ENCODE peak calls at places on chromosomes 16 and 17, in four cellular contexts. J is lower leg skin, R is GM23338, T is glutamatergic neuron. K is an unnamed sample.
A peak's percentile ranks its signal among the peaks of the same experiment; 100 is the strongest.

GRCh38 chr17:78947235-78948153 is 22.3 kb upstream of the TIMP2 start:
- DNase-seq in J (no peak), R (no peak), T (no peak), K (no peak)

GRCh38 chr17:3282901-3283300 is 15.3 kb downstream of the OR3A1 start:
- DNase-seq in J (no peak), R (no peak), T (no peak), K (no peak)

GRCh38 chr17:66904760-66905637 is 59.5 kb upstream of the CACNG4 start:
- DNase-seq in J (no peak), R (no peak), T (no peak), K (no peak)

GRCh38 chr17:2022647-2023046 is 2.5 kb downstream of the RTN4RL1 start:
- DNase-seq in J (no peak), R (no peak), T (peak; percentile 27), K (no peak)

GRCh38 chr17:34709108-34709779 is 129.9 kb downstream of the TMEM132E start:
- DNase-seq in J (peak; percentile 42), R (no peak), T (no peak), K (no peak)

GRCh38 chr16:24001706-24002105 is 165.9 kb downstream of the PRKCB start:
- DNase-seq in J (no peak), R (no peak), T (no peak), K (no peak)

GRCh38 chr17:59853168-59853918 is 39.4 kb downstream of the TUBD1 start:
- DNase-seq in J (peak; percentile 86), R (peak; percentile 94), T (peak; percentile 28), K (peak; percentile 23)

GRCh38 chr17:30530346-30531025 is 53.3 kb downstream of the GOSR1 start:
- DNase-seq in J (no peak), R (no peak), T (no peak), K (no peak)

GRCh38 chr17:27495460-27495859 is 39.2 kb downstream of the KSR1 start:
- DNase-seq in J (no peak), R (no peak), T (no peak), K (no peak)

GRCh38 chr16:89172171-89172900 is 788 bp downstream of the CDH15 start:
- DNase-seq in J (no peak), R (no peak), T (no peak), K (no peak)

GRCh38 chr17:32267690-32268205 is 2.1 kb downstream of the RHBDL3 start:
- DNase-seq in J (no peak), R (peak; percentile 40), T (peak; percentile 62), K (no peak)

GRCh38 chr17:49585422-49586027 is 9.9 kb downstream of the NXPH3 start:
- DNase-seq in J (no peak), R (peak; percentile 85), T (peak; percentile 68), K (no peak)

GRCh38 chr17:72719582-72720493 is 372.6 kb downstream of the SLC39A11 start:
- DNase-seq in J (no peak), R (no peak), T (no peak), K (peak; percentile 67)

GRCh38 chr16:1372292-1372950 is 20.7 kb downstream of the GNPTG start:
- DNase-seq in J (no peak), R (no peak), T (no peak), K (no peak)

DNA sequence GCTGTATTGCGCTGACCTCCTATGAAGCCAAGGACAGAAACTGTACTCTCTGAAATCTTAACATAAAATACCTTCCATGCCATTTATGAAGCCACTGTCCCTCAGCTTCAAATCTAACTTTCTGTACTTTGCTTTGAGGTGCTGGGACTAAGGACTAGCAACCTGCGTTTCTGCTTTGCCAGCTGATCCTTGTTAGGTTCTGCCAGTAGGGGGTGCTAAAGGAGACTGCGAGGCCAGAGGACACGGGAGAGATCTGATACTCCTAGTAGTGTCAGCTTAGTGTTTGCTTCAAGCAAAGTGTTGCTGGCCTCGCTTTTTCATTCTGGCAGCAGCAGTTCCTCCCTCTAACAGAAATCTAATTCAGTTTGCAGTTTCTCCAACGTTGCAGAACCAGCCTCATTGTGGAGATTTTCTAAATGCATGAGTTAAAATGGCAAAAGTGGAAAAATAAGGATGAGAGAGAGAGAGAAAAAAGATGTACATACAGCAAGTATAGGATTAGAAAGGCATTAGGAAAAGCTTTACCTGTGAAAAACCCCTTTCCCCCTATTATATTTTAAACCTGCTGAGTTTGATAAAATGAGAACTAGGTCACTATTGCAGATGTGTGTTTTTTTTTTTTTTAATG is 297.5 kb downstream of the CA10 start:
- DNase-seq in J (no peak), R (peak; percentile 90), T (peak; percentile 72), K (peak; percentile 44)
- TF ChIP-seq CTCF in J (no peak), R (peak; percentile 92), T (peak; percentile 74), K (peak; percentile 45)

GRCh38 chr16:69496376-69496775 is 69.4 kb upstream of the NFAT5 start:
- DNase-seq in J (no peak), R (no peak), T (no peak), K (no peak)

GRCh38 chr16:69495821-69496220 is 69.9 kb upstream of the NFAT5 start:
- DNase-seq in J (no peak), R (no peak), T (no peak), K (no peak)

GRCh38 chr16:69498926-69499325 is 66.8 kb upstream of the NFAT5 start:
- DNase-seq in J (no peak), R (no peak), T (no peak), K (no peak)

GRCh38 chr16:69497876-69498596 is 67.7 kb upstream of the NFAT5 start:
- DNase-seq in J (no peak), R (no peak), T (no peak), K (no peak)

GRCh38 chr16:69494993-69495392 is 70.6 kb downstream of the CYB5B start:
- DNase-seq in J (no peak), R (peak; percentile 86), T (no peak), K (no peak)
- TF ChIP-seq CTCF in J (no peak), R (peak; percentile 84), T (peak; percentile 27), K (no peak)

DNA sequence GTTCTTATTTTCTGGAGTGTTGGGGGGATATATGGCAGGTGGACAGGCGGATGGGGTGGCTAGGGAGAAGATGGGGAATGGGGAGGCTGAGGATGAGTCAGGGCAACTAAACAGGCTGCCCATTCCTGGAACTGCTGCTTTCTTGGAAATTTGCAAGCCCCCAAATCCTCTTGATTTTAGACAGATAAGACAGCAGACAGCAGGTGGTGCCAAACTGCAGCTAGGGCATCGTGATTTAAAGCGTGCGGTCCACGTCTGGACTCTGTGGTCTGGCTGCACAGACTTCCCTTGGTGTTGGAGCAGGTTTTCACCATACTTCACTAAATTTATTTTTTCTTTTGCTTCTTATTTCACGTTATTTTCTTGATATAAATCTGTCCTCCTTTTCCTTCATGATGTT is 10.9 kb upstream of the KRT24 start:
- DNase-seq in J (no peak), R (no peak), T (peak; percentile 28), K (no peak)
- TF ChIP-seq CTCF in J (no peak), R (peak; percentile 44), T (no peak), K (no peak)

DNA sequence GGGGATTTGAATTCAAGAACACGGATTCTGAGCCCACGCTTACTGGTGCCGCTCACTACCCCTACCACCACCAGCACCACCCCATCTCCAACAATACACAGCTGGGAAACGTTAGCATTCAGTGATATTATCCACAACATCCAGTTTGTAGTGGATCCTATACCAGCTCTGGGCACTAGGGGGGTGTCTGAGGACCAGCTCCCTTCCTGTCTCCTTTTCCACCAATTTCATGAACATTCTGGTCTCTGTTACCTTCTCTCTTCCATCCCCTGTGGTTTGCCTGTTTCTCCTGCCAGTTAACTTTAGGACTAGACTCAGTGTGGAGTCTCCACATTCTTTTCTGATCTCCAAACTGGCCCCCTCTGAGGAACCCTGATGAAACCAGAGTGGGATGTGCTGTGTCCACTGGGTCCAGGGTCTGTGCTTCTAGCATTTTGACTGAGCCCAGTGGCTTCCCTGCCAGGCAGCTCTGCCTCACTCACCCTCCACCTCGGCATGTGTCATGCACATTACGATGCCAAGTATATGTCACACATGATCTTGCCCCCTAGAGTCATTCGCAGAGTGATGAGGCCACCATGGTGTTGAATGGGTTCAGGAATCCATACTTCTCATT is 187.0 kb upstream of the CDH13 start:
- DNase-seq in J (no peak), R (peak; percentile 54), T (peak; percentile 27), K (no peak)
- TF ChIP-seq CTCF in J (no peak), R (peak; percentile 59), T (peak; percentile 58), K (peak; percentile 32)

DNA sequence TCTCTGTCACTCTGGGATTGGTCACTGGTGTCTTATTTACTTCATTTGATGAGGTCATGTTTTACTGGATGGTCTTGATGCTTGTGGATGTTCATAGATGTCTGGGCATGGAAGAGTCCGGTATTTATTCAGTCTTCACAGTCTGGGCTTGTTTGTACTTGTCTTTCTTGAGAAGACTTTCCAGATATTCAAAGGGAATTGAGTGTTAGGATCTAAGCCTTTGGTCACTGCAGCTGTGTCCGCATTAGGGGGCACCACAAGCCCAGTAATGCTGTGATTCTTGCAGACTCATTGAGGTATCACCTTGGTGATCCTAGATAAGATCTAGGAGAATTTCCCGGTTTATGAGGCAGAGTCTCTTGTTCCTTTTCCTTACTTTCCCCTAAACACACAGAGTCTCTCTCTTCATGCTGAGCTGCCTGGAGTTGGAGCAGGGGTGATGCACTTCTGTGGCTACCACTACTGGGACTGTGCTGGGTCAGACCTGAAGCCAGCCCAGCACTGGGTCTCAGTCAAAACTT is 214.7 kb downstream of the SPECC1 start:
- DNase-seq in J (no peak), R (no peak), T (no peak), K (no peak)
- TF ChIP-seq CTCF in J (no peak), R (peak; percentile 25), T (no peak), K (no peak)

DNA sequence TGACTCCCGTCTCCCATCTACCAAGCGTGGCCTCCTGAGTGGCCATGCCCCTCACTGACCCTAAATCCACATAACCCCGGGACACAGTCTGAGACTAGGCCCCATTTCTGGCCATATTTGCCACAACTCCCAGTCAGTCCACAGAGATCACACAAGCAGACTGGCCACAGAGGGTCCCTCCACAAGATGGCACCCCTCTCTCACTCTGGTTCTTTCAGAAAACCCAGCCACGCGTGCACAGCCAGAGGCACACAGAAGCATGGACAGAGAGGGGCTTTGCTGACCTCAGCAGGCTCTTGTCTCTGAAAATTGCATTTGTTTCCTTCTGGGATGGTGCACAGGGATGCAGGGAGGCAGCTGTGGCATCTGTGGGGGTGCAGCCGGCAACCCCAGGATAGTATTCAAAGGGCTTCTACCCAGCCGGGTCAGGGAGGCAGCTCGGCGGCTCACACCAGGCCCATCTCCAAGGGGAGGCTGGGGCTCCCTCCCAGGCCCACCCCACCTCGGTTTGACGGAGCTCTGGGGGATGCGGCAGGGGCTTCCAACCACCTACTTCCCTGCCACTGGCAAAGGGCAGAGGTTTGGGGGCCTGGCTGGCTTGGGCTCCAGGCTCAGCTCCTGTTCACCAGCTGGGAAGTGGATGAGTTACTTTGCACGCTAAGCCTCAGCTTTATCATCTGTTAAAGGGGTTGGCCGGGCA is 16.8 kb downstream of the DOC2B start:
- DNase-seq in J (no peak), R (peak; percentile 68), T (peak; percentile 77), K (no peak)
- TF ChIP-seq CTCF in J (no peak), R (peak; percentile 90), T (no peak), K (no peak)

K was measured in HL-60.